ENCODE peak calls at places on chromosomes 16 and 17, in nine cellular contexts. A is thoracic aorta; I is cardiac muscle cell; O is tibial nerve; M is H1; J is neural progenitor cell; T is aorta; S is CD8-positive, alpha-beta T cell; G is endodermal cell. C is an unnamed sample. For H3K4me1, the result is how much of the 10 kb centered on the place peaks cover.

GRCh38 chr16:30983898-30984610 is 953 bp upstream of the HSD3B7 start:
- DNase-seq in G (no peak), T (no peak), M (no peak), J (no peak), I (no peak), O (no peak), S (no peak), A (no peak), C (no peak)

GRCh38 chr17:61323696-61324539 is 75.7 kb upstream of the TBX2 start:
- DNase-seq in M (no peak), A (no peak), J (no peak), G (peak), I (no peak), O (no peak), S (no peak), T (no peak), C (no peak)

GRCh38 chr16:81752225-81752875 is 26.7 kb upstream of the PLCG2 start:
- DNase-seq in O (no peak), T (no peak), G (peak), S (no peak), M (no peak), A (no peak), J (no peak), I (peak), C (peak)

GRCh38 chr16:66099261-66099660 is 267.2 kb upstream of the CDH5 start:
- DNase-seq in A (no peak), T (no peak), M (no peak), I (no peak), J (no peak), S (no peak), G (no peak), O (no peak), C (no peak)

GRCh38 chr16:68281368-68282063 is 17.2 kb downstream of the SLC7A6 start:
- DNase-seq in J (no peak), M (no peak), T (no peak), G (no peak), S (no peak), O (no peak), I (no peak), A (no peak), C (no peak)

GRCh38 chr16:29808219-29808900 is 2.0 kb downstream of the MAZ start:
- DNase-seq in A (no peak), J (no peak), S (no peak), M (no peak), G (no peak), O (no peak), T (no peak), I (no peak), C (no peak)

GRCh38 chr16:69186642-69187386 is at the start of gene SNTB2:
- DNase-seq in O (peak), A (peak), M (peak), T (peak), G (peak), I (peak), J (peak), S (peak), C (peak)

GRCh38 chr17:44688200-44688599 is 1.4 kb downstream of the CCDC43 start:
- DNase-seq in O (no peak), S (no peak), M (no peak), T (no peak), A (no peak), I (no peak), G (no peak), J (no peak), C (no peak)

GRCh38 chr17:82049106-82049505 is 2.5 kb downstream of the RFNG start:
- DNase-seq in A (no peak), T (no peak), M (no peak), S (no peak), O (no peak), I (no peak), J (no peak), G (no peak), C (no peak)

GRCh38 chr17:78358538-78359215 is 1.2 kb downstream of the SOCS3 start:
- DNase-seq in M (no peak), A (no peak), G (peak), J (peak), O (no peak), T (no peak), I (peak), S (no peak), C (no peak)

GRCh38 chr17:36064142-36064541 is at the start of gene CCL18:
- DNase-seq in I (no peak), G (no peak), J (no peak), A (no peak), S (no peak), O (no peak), T (no peak), M (no peak), C (no peak)

GRCh38 chr17:32551186-32551955 is 64.6 kb downstream of the CDK5R1 start:
- DNase-seq in S (no peak), T (no peak), M (no peak), A (no peak), I (peak), O (no peak), J (no peak), G (peak), C (no peak)

GRCh38 chr17:76492989-76493501 is 8.2 kb downstream of the RHBDF2 start:
- DNase-seq in O (peak), T (no peak), G (no peak), S (no peak), I (peak), M (no peak), J (no peak), A (no peak), C (peak)

GRCh38 chr17:43028221-43028861 is 3.3 kb downstream of the RND2 start:
- DNase-seq in O (no peak), T (no peak), M (no peak), G (no peak), A (no peak), J (no peak), S (no peak), I (no peak), C (no peak)

GRCh38 chr16:12682441-12682840 is 121.2 kb downstream of the CPPED1 start:
- DNase-seq in J (no peak), O (no peak), M (no peak), T (no peak), S (no peak), G (no peak), A (no peak), I (no peak), C (no peak)

GRCh38 chr17:43790311-43790940 is 10.2 kb downstream of the CFAP97D1 start:
- DNase-seq in I (peak), M (no peak), T (no peak), G (peak), A (no peak), J (no peak), O (no peak), S (no peak), C (no peak)

GRCh38 chr17:42779304-42779941 is 987 bp upstream of the WNK4 start:
- DNase-seq in I (no peak), M (no peak), T (peak), A (no peak), G (no peak), J (no peak), O (no peak), S (no peak), C (no peak)

GRCh38 chr17:42548070-42548837 is 4.5 kb upstream of the HSD17B1 start:
- DNase-seq in J (peak), I (peak), O (no peak), S (peak), G (peak), A (no peak), M (peak), T (peak), C (peak)

GRCh38 chr17:41734139-41734948 is at the start of gene HAP1:
- DNase-seq in S (no peak), G (peak), T (peak), J (peak), M (peak), A (no peak), O (no peak), I (peak), C (no peak)

GRCh38 chr17:9959377-9959981 is 54.4 kb upstream of the RCVRN start:
- DNase-seq in J (peak), G (peak), T (no peak), A (no peak), S (no peak), I (peak), M (peak), O (peak), C (no peak)

GRCh38 chr17:77475012-77475976 is 334.5 kb downstream of the SEC14L1 start:
- DNase-seq in G (no peak), O (no peak), I (peak), A (no peak), S (peak), J (no peak), T (no peak), M (no peak), C (no peak)

GRCh38 chr16:20166531-20167235 is 93.0 kb upstream of the GPR139 start:
- DNase-seq in J (peak), S (no peak), I (peak), O (no peak), M (no peak), T (no peak), A (no peak), G (no peak), C (no peak)

GRCh38 chr17:74744714-74745547 is 3.5 kb upstream of the NHERF1 start:
- DNase-seq in M (no peak), S (peak), O (peak), J (peak), I (peak), G (peak), T (peak), A (peak), C (peak)

GRCh38 chr17:41620583-41621434 is 3.6 kb downstream of the KRT17 start:
- DNase-seq in M (no peak), T (peak), O (no peak), S (no peak), I (peak), A (no peak), G (peak), J (no peak), C (no peak)

GRCh38 chr17:80991645-80992076 is at the start of gene CHMP6:
- DNase-seq in J (peak), M (no peak), G (peak), S (peak), O (peak), A (no peak), I (peak), T (peak), C (peak)

GRCh38 chr17:3693829-3694231 is 2.1 kb downstream of the P2RX5 start:
- DNase-seq in A (no peak), S (no peak), M (no peak), O (no peak), I (no peak), G (no peak), T (peak), J (no peak), C (no peak)

GRCh38 chr16:49343291-49343690 is 30.3 kb upstream of the C16orf78 start:
- DNase-seq in A (no peak), I (no peak), S (no peak), M (no peak), O (no peak), G (no peak), J (no peak), T (no peak), C (no peak)

GRCh38 chr17:975321-975982 is 4.1 kb downstream of the NXN start:
- DNase-seq in T (no peak), S (no peak), A (no peak), M (no peak), J (no peak), I (no peak), G (no peak), O (no peak), C (no peak)

DNA sequence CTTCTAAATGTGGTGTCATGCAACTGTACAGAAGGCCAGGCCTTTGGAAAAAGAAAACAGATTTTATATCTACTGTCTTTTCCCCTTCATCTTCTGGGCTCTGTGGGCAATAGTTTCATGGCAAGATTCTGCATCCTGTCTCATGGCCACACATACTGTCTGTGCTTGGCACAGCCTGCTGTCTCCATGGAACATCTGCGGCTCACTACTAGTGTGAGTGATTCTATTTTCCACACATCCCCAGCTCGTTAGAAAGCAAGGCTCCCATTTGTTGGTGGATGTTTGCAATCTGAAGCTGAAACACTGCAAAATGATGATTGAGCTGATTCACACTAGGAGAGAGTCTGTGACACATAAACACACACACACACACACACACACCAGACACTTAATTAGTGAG is 32.4 kb downstream of the CACNG3 start:
- DNase-seq in M (no peak), S (no peak), O (no peak), G (no peak), I (no peak), J (no peak), T (no peak), A (no peak), C (no peak)
- H3K4me3 ChIP-seq in M (no peak), S (no peak), O (no peak), G (no peak), I (no peak), J (no peak), T (no peak), A (no peak), C (no peak)

DNA sequence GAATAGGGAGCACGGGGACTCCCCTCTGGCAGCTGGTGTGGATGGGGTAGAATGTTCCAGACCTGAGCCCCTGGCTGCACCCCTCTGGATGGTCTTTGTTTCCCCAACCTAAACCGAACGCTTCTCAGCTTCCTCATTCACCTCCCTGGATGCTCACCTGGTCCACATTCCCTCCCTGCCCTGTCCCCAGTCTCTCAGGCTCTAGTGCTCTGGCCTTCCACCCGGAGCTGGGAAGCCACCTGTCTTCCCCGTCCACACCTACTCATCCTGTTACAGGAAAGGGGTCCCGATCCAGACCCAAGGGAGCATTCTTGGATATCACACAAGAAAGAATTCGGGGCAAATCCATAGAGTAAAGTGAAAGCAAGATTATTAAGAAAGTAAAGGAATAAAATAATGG is 73.5 kb downstream of the CYLD start:
- DNase-seq in I (no peak), G (no peak), S (no peak), A (no peak), J (no peak), T (no peak), M (no peak), O (no peak), C (no peak)
- H3K27ac ChIP-seq in I (no peak), G (no peak), S (no peak), A (no peak), J (no peak), T (no peak), M (no peak), O (no peak), C (no peak)

DNA sequence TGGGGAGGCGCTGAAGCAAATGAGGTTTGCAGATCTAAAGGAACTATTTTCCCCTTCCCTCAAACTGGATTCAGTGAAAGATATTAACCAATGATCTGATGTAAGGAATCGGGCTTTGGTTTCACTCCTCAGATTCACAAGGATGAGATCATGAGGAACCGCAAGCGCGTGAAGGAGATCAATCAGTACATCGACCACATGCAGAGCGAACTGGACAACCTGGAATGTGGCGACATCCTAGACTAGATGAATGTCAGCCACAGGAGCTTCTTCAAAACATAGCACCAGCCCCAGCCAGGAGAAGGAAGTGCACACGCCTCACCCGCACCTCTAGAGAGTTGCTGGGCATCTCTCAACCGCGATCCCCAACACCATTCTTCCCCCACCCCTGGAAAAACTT is 22.5 kb downstream of the ATPAF2 start:
- DNase-seq in T (no peak), G (no peak), O (no peak), M (no peak), I (no peak), S (no peak), J (no peak), A (no peak), C (no peak)
- H3K4me1 ChIP-seq in T (under half), G (under half), O (under half), M (under half), I (under half), S (under half), J (under half), A (under half), C (under half)

DNA sequence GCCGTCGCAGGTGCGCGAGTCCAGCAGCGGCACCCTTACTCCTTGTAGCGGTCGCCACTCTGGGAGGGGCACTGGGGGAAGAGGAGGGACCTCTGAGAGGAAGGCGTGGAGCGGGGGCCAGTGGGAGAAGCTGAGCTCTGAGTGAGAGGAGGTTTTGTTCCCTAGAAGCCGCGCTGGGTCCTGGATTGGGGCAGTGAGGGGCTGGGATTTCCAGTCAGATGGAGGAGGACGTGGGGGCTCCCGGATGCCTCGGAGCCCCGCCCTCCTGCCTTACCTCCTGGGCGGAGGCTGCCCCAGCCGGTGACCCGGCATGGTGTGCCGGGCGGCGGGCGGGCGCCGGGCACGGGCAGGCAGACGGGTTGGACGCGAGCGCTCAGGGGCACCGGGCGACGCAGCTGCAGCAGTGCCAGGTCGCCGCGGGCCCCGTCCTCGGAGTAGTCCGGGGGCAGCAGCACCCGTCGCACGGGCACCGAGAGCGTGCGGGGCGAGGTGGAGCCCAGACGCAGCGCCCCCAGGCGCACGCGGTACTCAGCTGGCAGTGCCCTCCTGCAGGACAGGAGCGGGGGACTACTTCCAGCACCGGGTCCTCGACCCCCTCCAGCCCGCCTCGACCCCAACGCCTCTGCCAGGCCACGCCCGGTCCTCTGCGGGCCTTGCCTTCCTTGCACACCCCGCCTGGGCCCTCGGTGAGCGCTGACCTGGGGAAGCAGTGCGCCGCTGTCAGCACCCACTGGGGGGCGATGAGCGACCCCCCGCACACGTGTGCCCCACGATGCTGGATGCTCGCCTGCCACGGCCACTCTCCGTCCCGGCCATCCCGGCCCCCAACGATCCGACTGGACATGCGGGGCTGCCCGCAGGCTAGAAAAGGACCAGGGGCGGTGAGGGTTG is 2.0 kb downstream of the PRSS33 start:
- DNase-seq in O (no peak), A (no peak), G (peak), J (no peak), I (no peak), S (no peak), T (peak), M (no peak), C (no peak)
- H3K4me3 ChIP-seq in O (peak), A (peak), G (no peak), J (no peak), I (no peak), S (peak), T (no peak), M (no peak), C (no peak)

GRCh38 chr17:56820207-56820606 is 13.5 kb downstream of the C17orf67 start:
- DNase-seq in G (no peak), S (no peak), J (no peak), O (no peak), M (no peak), A (no peak), I (no peak), T (no peak), C (no peak)
- H3K27ac ChIP-seq in G (no peak), S (no peak), J (no peak), O (no peak), M (no peak), A (no peak), I (no peak), T (no peak), C (no peak)

GRCh38 chr16:47528431-47528830 is 67.3 kb downstream of the PHKB start:
- DNase-seq in J (no peak), O (no peak), T (no peak), G (no peak), M (no peak), A (no peak), I (no peak), S (no peak), C (no peak)

GRCh38 chr16:47538472-47538871 is 77.3 kb downstream of the PHKB start:
- DNase-seq in S (no peak), M (no peak), T (no peak), G (no peak), I (no peak), O (no peak), A (no peak), J (no peak), C (no peak)

DNA sequence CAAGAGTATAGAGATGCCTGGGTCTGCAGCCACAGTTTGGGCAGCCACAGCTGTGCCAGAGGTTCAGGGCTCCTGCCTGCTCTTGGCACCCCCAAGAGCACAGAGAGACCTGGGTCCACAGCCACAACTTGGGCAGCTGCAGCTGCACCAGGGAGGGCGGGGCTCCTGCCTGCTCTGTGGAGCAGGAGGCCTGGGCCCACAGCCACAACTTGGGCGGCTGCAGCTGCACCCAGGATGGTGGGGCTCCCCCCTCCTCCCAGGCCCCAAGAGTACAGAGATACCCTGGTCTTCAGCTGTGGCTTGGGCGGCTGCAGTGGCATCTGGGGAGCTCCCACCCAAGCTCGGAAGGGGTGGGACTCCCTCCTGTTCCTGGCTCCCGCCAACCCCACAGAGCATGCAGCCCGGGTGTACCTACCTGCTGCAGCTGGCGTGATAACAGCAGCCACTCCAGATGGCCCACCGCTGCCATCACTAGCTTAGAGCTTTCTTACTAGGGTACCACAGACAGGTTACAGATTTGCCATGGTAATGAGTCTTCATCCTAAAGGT is 72.7 kb downstream of the PHKB start:
- DNase-seq in A (no peak), J (no peak), T (no peak), I (no peak), O (no peak), M (no peak), G (no peak), S (no peak), C (no peak)
- H3K4me1 ChIP-seq in A (under half), J (under half), T (under half), I (under half), O (under half), M (under half), G (under half), S (under half), C (under half)

C was measured in lung.